ENCODE peak calls at places on chromosomes 7 and 10, in ten cellular contexts. X, C, L, F, M, Z, A, K, D and E are unnamed samples.

GRCh38 chr10:52469970-52470705 is 156.1 kb downstream of the DKK1 start:
- DNase-seq in X (no peak), C (no peak), L (no peak), F (no peak), M (no peak), Z (no peak), A (no peak), K (no peak), D (no peak), E (peak; percentile 92)

GRCh38 chr10:10785627-10786333 is 231.9 kb upstream of the CELF2 start:
- DNase-seq in X (no peak), C (no peak), L (no peak), F (peak; percentile 45), M (peak; percentile 61), Z (no peak), A (no peak), K (no peak), D (peak; percentile 38), E (peak; percentile 57)

GRCh38 chr7:115654384-115655181 is 376.0 kb downstream of the TFEC start:
- DNase-seq in X (no peak), C (no peak), L (no peak), F (no peak), M (no peak), Z (no peak), A (peak; percentile 89), K (no peak), D (no peak), E (no peak)

GRCh38 chr7:84194484-84195260 is at the start of gene SEMA3A:
- DNase-seq in X (no peak), C (no peak), L (peak; percentile 38), F (peak; percentile 50), M (peak; percentile 70), Z (peak; percentile 60), A (peak; percentile 21), K (peak; percentile 22), D (peak; percentile 49), E (peak; percentile 89)

GRCh38 chr7:99042957-99043356 is 101.0 kb downstream of the SMURF1 start:
- DNase-seq in X (no peak), C (no peak), L (no peak), F (no peak), M (no peak), Z (no peak), A (no peak), K (peak; percentile 11), D (no peak), E (no peak)

GRCh38 chr10:127899766-127900382 is 7.0 kb upstream of the PTPRE start:
- DNase-seq in X (no peak), C (no peak), L (no peak), F (no peak), M (no peak), Z (no peak), A (no peak), K (peak; percentile 29), D (no peak), E (no peak)

GRCh38 chr10:74453151-74453550 is 302.1 kb downstream of the ADK start:
- DNase-seq in X (no peak), C (no peak), L (no peak), F (no peak), M (no peak), Z (no peak), A (no peak), K (no peak), D (no peak), E (no peak)

GRCh38 chr10:47299989-47300931 is at the start of gene GDF10:
- DNase-seq in X (no peak), C (no peak), L (no peak), F (no peak), M (no peak), Z (no peak), A (no peak), K (no peak), D (no peak), E (no peak)

GRCh38 chr10:52319926-52320325 is 5.8 kb downstream of the DKK1 start:
- DNase-seq in X (no peak), C (no peak), L (no peak), F (no peak), M (no peak), Z (no peak), A (peak; percentile 50), K (no peak), D (no peak), E (no peak)

GRCh38 chr7:76340617-76341131 is 18.1 kb downstream of the YWHAG start:
- DNase-seq in X (no peak), C (no peak), L (no peak), F (peak; percentile 41), M (peak; percentile 40), Z (peak; percentile 62), A (peak; percentile 87), K (no peak), D (no peak), E (no peak)

GRCh38 chr7:159136846-159137245 is 7.8 kb downstream of the VIPR2 start:
- DNase-seq in X (no peak), C (no peak), L (no peak), F (no peak), M (no peak), Z (no peak), A (no peak), K (no peak), D (no peak), E (no peak)

GRCh38 chr10:15223174-15223573 is 54.7 kb upstream of the NMT2 start:
- DNase-seq in X (no peak), C (no peak), L (no peak), F (no peak), M (no peak), Z (peak; percentile 22), A (peak; percentile 93), K (no peak), D (no peak), E (no peak)

GRCh38 chr7:67450171-67450570 is 453.5 kb downstream of the TYW1 start:
- DNase-seq in X (no peak), C (no peak), L (no peak), F (no peak), M (no peak), Z (no peak), A (no peak), K (no peak), D (no peak), E (no peak)

GRCh38 chr7:151056286-151057037 is 1.2 kb downstream of the CDK5 start:
- DNase-seq in X (no peak), C (no peak), L (no peak), F (no peak), M (no peak), Z (no peak), A (no peak), K (peak; percentile 38), D (no peak), E (peak; percentile 47)
- TF ChIP-seq CTCF in X (no peak), C (no peak), L (no peak), F (no peak), M (no peak), Z (no peak), A (no peak), K (no peak), D (no peak), E (no peak)

GRCh38 chr10:132446661-132447445 is 49.9 kb downstream of the PWWP2B start:
- DNase-seq in X (no peak), C (peak; percentile 93), L (peak; percentile 60), F (peak; percentile 77), M (peak; percentile 94), Z (no peak), A (peak; percentile 95), K (peak; percentile 92), D (peak; percentile 64), E (peak; percentile 88)
- TF ChIP-seq CTCF in X (peak; percentile 53), C (peak; percentile 47), L (peak; percentile 34), F (peak; percentile 74), M (peak; percentile 47), Z (peak; percentile 40), A (peak; percentile 31), K (peak; percentile 40), D (peak; percentile 47), E (peak; percentile 78)

GRCh38 chr10:123417414-123417813 is 248.7 kb upstream of the GPR26 start:
- DNase-seq in X (no peak), C (no peak), L (no peak), F (no peak), M (no peak), Z (no peak), A (no peak), K (no peak), D (no peak), E (no peak)

GRCh38 chr10:123408660-123409059 is 254.5 kb downstream of the BUB3 start:
- DNase-seq in X (no peak), C (no peak), L (no peak), F (no peak), M (no peak), Z (no peak), A (no peak), K (no peak), D (peak; percentile 36), E (no peak)

GRCh38 chr10:123413353-123413752 is 252.8 kb upstream of the GPR26 start:
- DNase-seq in X (no peak), C (no peak), L (no peak), F (no peak), M (no peak), Z (no peak), A (no peak), K (no peak), D (no peak), E (no peak)
- TF ChIP-seq CTCF in X (no peak), C (no peak), L (no peak), F (no peak), M (no peak), Z (no peak), A (no peak), K (no peak), D (no peak), E (no peak)

GRCh38 chr7:79502151-79502550 is 48.7 kb upstream of the MAGI2 start:
- DNase-seq in X (no peak), C (no peak), L (no peak), F (no peak), M (no peak), Z (no peak), A (no peak), K (no peak), D (no peak), E (peak; percentile 22)

GRCh38 chr7:79507161-79507560 is 53.7 kb upstream of the MAGI2 start:
- DNase-seq in X (no peak), C (no peak), L (no peak), F (no peak), M (no peak), Z (no peak), A (no peak), K (no peak), D (no peak), E (no peak)

GRCh38 chr7:79506481-79506880 is 53.0 kb upstream of the MAGI2 start:
- DNase-seq in X (no peak), C (no peak), L (no peak), F (no peak), M (no peak), Z (no peak), A (no peak), K (no peak), D (no peak), E (no peak)

DNA sequence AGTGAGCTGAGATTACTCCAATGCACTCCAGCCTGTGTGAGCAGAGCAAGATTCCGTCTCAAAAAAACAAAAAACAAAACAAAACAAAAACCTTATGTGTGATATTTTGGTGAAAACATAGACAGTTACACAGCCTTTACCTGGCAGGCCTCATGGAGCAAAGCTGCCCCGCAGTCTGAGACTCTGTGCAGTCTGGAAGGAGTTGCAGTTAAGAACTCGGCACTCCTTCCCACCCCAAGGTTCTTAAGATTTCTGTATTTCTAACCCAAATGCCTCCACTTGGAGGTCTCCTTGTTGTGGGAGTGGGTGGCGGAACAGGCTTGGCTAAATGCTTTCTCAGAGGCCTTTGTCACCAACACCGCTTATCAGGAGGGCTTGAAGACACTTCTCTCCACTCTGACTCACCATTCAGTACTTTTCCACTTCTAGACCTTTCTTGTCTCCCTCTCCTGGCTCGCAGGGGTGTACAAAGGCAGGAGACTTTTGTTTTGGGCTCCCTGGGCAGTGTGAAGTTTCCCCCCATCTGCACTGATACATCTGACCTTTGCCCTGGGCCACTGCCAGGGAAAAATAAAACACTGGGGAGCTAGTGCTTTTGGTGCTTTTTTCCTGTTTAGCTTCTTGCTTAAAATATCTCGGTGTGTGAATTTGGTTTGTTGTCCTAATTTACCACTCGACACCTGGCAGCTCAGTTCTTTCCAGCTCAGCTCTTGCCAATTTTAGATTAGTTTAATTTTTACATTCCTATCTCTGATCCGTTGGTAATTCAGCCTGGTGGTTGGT is 51.3 kb upstream of the MAGI2 start:
- DNase-seq in X (no peak), C (no peak), L (no peak), F (no peak), M (no peak), Z (no peak), A (no peak), K (no peak), D (no peak), E (peak; percentile 20)
- TF ChIP-seq CTCF in X (no peak), C (no peak), L (no peak), F (no peak), M (no peak), Z (no peak), A (no peak), K (no peak), D (no peak), E (no peak)